ENCODE peak calls at places on chromosomes 12 and 14, in four cellular contexts. Q is body of pancreas, W is breast epithelium, M is thyroid gland. L is an unnamed sample.
A peak's percentile ranks its signal among the peaks of the same experiment; 100 is the strongest.

GRCh38 chr12:49040364-49040855 is 20.2 kb downstream of the KMT2D start:
- DNase-seq in W (no peak), Q (no peak), M (no peak), L (no peak)

GRCh38 chr14:99520571-99521081 is 39.4 kb downstream of the CCNK start:
- DNase-seq in Q (no peak), M (peak; percentile 0), W (no peak), L (no peak)

GRCh38 chr12:11827096-11827841 is 177.8 kb downstream of the ETV6 start:
- DNase-seq in W (no peak), Q (peak; percentile 43), M (peak; percentile 91), L (no peak)

GRCh38 chr12:103879048-103879692 is 38.1 kb upstream of the NT5DC3 start:
- DNase-seq in M (no peak), Q (no peak), W (no peak), L (no peak)

GRCh38 chr12:71556881-71557280 is 106.8 kb downstream of the ZFC3H1 start:
- DNase-seq in M (peak; percentile 5), Q (no peak), W (no peak), L (peak; percentile 91)

GRCh38 chr12:16593546-16593945 is 12.4 kb downstream of the LMO3 start:
- DNase-seq in Q (no peak), M (no peak), W (no peak), L (no peak)

GRCh38 chr12:3989218-3989550 is 116.0 kb upstream of the PARP11 start:
- DNase-seq in W (no peak), Q (no peak), M (no peak), L (no peak)

GRCh38 chr14:73457935-73458218 is 469 bp downstream of the NUMB start:
- DNase-seq in W (peak; percentile 54), Q (no peak), M (peak; percentile 34), L (no peak)

GRCh38 chr14:67998804-67999203 is 179.2 kb downstream of the RAD51B start:
- DNase-seq in W (no peak), Q (no peak), M (no peak), L (no peak)

GRCh38 chr12:59067068-59067467 is 146.8 kb upstream of the LRIG3 start:
- DNase-seq in M (no peak), Q (no peak), W (no peak), L (peak; percentile 90)

GRCh38 chr12:79378496-79378895 is 312.3 kb downstream of the PAWR start:
- DNase-seq in M (no peak), W (no peak), Q (no peak), L (no peak)

GRCh38 chr12:6816598-6816997 is 5.0 kb upstream of the GPR162 start:
- DNase-seq in W (no peak), Q (no peak), M (no peak), L (no peak)

DNA sequence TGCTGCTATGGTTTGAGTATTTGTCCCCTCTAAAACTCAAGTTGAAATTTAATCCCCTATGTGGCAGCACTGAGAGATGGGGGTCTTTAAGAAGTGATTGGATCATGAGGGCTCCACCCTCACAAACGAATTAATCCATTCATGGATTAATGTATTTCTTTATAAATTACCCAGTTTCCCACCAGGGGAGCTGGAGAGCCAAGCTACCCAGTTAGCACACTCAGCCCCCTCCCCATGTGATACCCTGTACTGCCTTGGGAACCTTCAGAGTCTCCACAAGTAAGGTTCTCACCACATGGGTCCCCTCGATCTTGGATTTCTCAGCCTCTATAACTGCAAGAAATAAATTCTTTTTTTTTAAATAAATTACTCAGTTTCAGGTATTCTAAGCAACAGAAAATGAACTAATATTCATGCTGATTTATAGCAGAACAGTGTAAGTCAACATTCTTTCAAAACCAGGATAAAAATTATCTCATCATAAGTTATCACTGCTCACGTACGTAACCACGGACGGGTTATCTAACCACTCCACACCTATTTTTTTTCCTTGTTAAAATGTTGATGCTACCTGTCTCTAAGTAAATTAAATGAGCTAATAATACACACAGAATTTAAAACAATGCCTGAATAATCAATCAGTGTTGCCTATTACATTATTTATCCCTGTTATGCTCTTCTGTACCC is 3.6 kb downstream of the NAP1L1 start:
- DNase-seq in Q (no peak), W (no peak), M (no peak), L (no peak)
- H3K4me3 ChIP-seq in Q (no peak overlapping the region), W (no peak overlapping the region), M (no peak overlapping the region), L (no peak overlapping the region)

DNA sequence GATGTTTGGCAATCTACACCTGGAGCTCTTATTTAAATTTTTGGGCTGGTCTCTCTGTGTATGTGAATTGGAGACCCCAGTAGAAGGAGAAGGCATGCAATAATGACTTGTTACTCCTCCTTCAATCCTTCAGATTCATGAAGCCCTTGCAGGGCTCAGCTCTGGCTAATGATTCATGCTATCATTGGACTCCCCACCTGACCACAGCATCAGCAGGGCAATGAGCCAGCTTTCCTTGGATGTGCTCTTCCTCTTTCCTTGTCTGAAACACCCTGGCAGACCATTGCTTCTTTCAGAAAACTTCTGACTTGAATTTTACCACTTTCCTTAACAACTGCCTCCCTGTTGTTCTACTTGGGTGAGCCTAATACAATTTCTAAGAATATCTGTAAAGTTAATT is 1019.2 kb downstream of the AACS start:
- DNase-seq in M (no peak), Q (no peak), W (no peak), L (no peak)
- TF ChIP-seq CTCF in M (no peak), Q (no peak), W (no peak), L (no peak)

DNA sequence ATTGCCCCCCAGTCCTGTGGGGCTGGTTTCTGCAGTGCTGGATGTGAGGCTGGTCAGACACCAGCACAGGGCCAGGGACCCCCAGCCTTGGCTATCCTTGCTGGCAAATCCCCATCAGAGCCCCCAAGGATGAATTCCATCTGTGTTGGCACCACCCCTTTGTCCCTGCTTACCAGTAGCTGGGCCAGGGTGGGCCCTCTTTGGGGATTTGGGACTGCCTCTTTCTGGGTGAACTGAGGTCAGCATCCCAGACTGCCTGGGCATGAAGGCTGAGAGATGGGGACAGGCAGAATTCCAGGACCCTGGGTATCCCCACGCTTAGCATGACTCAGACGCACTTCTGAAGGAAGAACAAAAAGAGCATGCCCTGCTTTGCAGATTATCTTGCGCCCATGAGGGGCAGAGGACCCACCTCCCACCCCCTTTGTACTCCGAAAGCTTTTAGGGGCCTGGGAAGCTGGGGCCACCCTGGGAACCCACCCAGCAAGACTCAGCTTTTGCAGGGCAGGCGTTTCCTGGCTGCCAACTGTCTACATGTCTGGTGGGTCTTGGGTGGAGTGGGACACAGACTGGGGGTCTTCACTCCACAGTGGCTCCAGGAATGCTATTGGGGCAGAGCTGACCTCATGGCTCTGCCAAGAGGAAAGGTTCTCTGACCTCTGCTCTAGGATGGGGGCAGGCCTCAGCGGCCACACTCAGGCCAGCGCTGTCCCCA is 26.8 kb downstream of the RFLNA start:
- DNase-seq in W (no peak), M (no peak), Q (no peak), L (peak; percentile 25)
- H3K27ac ChIP-seq in W (no peak overlapping the region), M (no peak overlapping the region), Q (no peak overlapping the region), L (no peak overlapping the region)

GRCh38 chr14:81341405-81342180 is 58.5 kb downstream of the STON2 start:
- DNase-seq in M (peak; percentile 51), W (no peak), Q (no peak), L (no peak)
- H3K4me3 ChIP-seq in M (no peak overlapping the region), W (no peak overlapping the region), Q (no peak overlapping the region), L (no peak overlapping the region)

L was measured in brain microvascular endothelial cell.